ENCODE peak calls at places on chromosomes 12 and 14, in seven cellular contexts. G, U, R, N, Y, X and J are unnamed samples.

GRCh38 chr14:36986407-36986806 is 186.0 kb downstream of the SLC25A21 start:
- DNase-seq in G (no peak), U (no peak), R (no peak), N (no peak), Y (no peak), X (no peak), J (no peak)

GRCh38 chr12:53726342-53726741 is 910 bp downstream of the CALCOCO1 start:
- DNase-seq in G (peak), U (no peak), R (no peak), N (no peak), Y (no peak), X (no peak), J (no peak)

GRCh38 chr12:47361389-47362031 is 281.8 kb upstream of the AMIGO2 start:
- DNase-seq in G (no peak), U (peak), R (peak), N (peak), Y (no peak), X (no peak), J (peak)

GRCh38 chr12:34601689-34602088 is 579.4 kb downstream of the ALG10 start:
- DNase-seq in G (no peak), U (no peak), R (no peak), N (no peak), Y (no peak), X (no peak), J (no peak)

GRCh38 chr12:104207416-104207941 is 8.1 kb upstream of the TXNRD1 start:
- DNase-seq in G (no peak), U (no peak), R (no peak), N (no peak), Y (no peak), X (no peak), J (no peak)

GRCh38 chr12:18658829-18659228 is 79.0 kb downstream of the PLCZ1 start:
- DNase-seq in G (no peak), U (no peak), R (no peak), N (no peak), Y (no peak), X (no peak), J (no peak)

GRCh38 chr12:130433411-130433810 is 95.7 kb downstream of the PIWIL1 start:
- DNase-seq in G (no peak), U (no peak), R (no peak), N (no peak), Y (no peak), X (no peak), J (no peak)

GRCh38 chr14:105862581-105863239 is 336.3 kb downstream of the TMEM121 start:
- DNase-seq in G (no peak), U (no peak), R (no peak), N (no peak), Y (no peak), X (no peak), J (no peak)

GRCh38 chr14:63045612-63046320 is 508 bp upstream of the KCNH5 start:
- DNase-seq in G (peak), U (peak), R (no peak), N (no peak), Y (peak), X (no peak), J (no peak)

GRCh38 chr14:49508124-49508523 is 78.1 kb downstream of the RPS29 start:
- DNase-seq in G (no peak), U (no peak), R (no peak), N (no peak), Y (no peak), X (no peak), J (no peak)

GRCh38 chr14:73295198-73295796 is 58.0 kb downstream of the PAPLN start:
- DNase-seq in G (peak), U (no peak), R (no peak), N (no peak), Y (peak), X (no peak), J (no peak)

GRCh38 chr12:31756977-31757420 is 28.2 kb upstream of the AMN1 start:
- DNase-seq in G (no peak), U (no peak), R (no peak), N (no peak), Y (no peak), X (no peak), J (no peak)

GRCh38 chr12:15698377-15698867 is 90.8 kb downstream of the EPS8 start:
- DNase-seq in G (no peak), U (no peak), R (no peak), N (no peak), Y (no peak), X (no peak), J (no peak)

GRCh38 chr12:68271346-68271745 is 17.9 kb upstream of the IL22 start:
- DNase-seq in G (peak), U (no peak), R (no peak), N (no peak), Y (no peak), X (no peak), J (no peak)

GRCh38 chr14:105281354-105282097 is 19.3 kb downstream of the BRF1 start:
- DNase-seq in G (peak), U (peak), R (no peak), N (no peak), Y (peak), X (no peak), J (no peak)

GRCh38 chr12:34379142-34379541 is 356.8 kb downstream of the ALG10 start:
- DNase-seq in G (no peak), U (no peak), R (no peak), N (no peak), Y (no peak), X (no peak), J (no peak)

GRCh38 chr12:22282283-22282682 is 52.2 kb downstream of the ST8SIA1 start:
- DNase-seq in G (peak), U (no peak), R (no peak), N (no peak), Y (no peak), X (no peak), J (no peak)

GRCh38 chr14:105492051-105492965 is 1.3 kb downstream of the TEDC1 start:
- DNase-seq in G (no peak), U (no peak), R (no peak), N (no peak), Y (no peak), X (no peak), J (no peak)

GRCh38 chr12:69966839-69967238 is 141.8 kb downstream of the MYRFL start:
- DNase-seq in G (peak), U (no peak), R (no peak), N (no peak), Y (no peak), X (no peak), J (no peak)

GRCh38 chr12:111093428-111094142 is 173.2 kb upstream of the MYL2 start:
- DNase-seq in G (no peak), U (no peak), R (peak), N (no peak), Y (no peak), X (peak), J (no peak)

GRCh38 chr12:120853188-120853587 is 51.0 kb downstream of the SPPL3 start:
- DNase-seq in G (no peak), U (no peak), R (no peak), N (no peak), Y (no peak), X (no peak), J (no peak)

GRCh38 chr12:111256629-111257434 is 112.1 kb downstream of the PHETA1 start:
- DNase-seq in G (no peak), U (no peak), R (no peak), N (no peak), Y (no peak), X (no peak), J (no peak)